ENCODE peak calls at places on chromosomes 1 and 21, in ten cellular contexts. S is H9; J is CD8-positive, alpha-beta memory T cell; N is mesendoderm; P is thyroid gland; Y is heart right ventricle; F is CD8-positive, alpha-beta T cell; D is PC-3; C is right lobe of liver; T is tibial artery. K is an unnamed sample.

GRCh38 chr1:20981903-20982695 is 194.6 kb downstream of the EIF4G3 start:
- DNase-seq in S (no peak), J (no peak), N (no peak), P (no peak), Y (no peak), F (no peak), D (peak; percentile 55), C (no peak), T (no peak), K (no peak)

GRCh38 chr1:18884419-18884717 is 18.0 kb downstream of the ALDH4A1 start:
- DNase-seq in S (no peak), J (no peak), N (no peak), P (no peak), Y (no peak), F (no peak), D (no peak), C (no peak), T (no peak), K (no peak)

GRCh38 chr1:116693759-116694482 is 26.4 kb upstream of the IGSF3 start:
- DNase-seq in S (no peak), J (no peak), N (no peak), P (no peak), Y (no peak), F (no peak), D (peak; percentile 92), C (no peak), T (peak; percentile 53), K (no peak)

GRCh38 chr1:35622510-35623171 is 18.7 kb downstream of the PSMB2 start:
- DNase-seq in S (no peak), J (no peak), N (no peak), P (no peak), Y (no peak), F (no peak), D (no peak), C (no peak), T (no peak), K (no peak)

GRCh38 chr1:230778916-230779590 is 31.9 kb downstream of the CAPN9 start:
- DNase-seq in S (no peak), J (no peak), N (peak; percentile 35), P (no peak), Y (no peak), F (no peak), D (peak; percentile 36), C (no peak), T (no peak), K (no peak)

GRCh38 chr1:64572222-64572900 is 102.4 kb downstream of the CACHD1 start:
- DNase-seq in S (peak; percentile 56), J (no peak), N (no peak), P (no peak), Y (no peak), F (no peak), D (no peak), C (no peak), T (no peak), K (no peak)

GRCh38 chr1:162649606-162650005 is 17.3 kb downstream of the DDR2 start:
- DNase-seq in S (no peak), J (no peak), N (no peak), P (no peak), Y (no peak), F (no peak), D (no peak), C (no peak), T (no peak), K (no peak)

GRCh38 chr1:36807262-36807661 is 227.1 kb downstream of the GRIK3 start:
- DNase-seq in S (no peak), J (no peak), N (no peak), P (peak; percentile 9), Y (peak; percentile 12), F (no peak), D (no peak), C (peak; percentile 46), T (no peak), K (no peak)

GRCh38 chr1:66168919-66169725 is 364.8 kb upstream of the SGIP1 start:
- DNase-seq in S (no peak), J (no peak), N (no peak), P (no peak), Y (no peak), F (peak; percentile 23), D (no peak), C (no peak), T (no peak), K (no peak)

GRCh38 chr1:33960496-33960895 is 96.6 kb downstream of the HMGB4 start:
- DNase-seq in S (no peak), J (no peak), N (no peak), P (no peak), Y (no peak), F (no peak), D (no peak), C (no peak), T (no peak), K (no peak)

GRCh38 chr1:41045740-41046139 is 24.2 kb upstream of the SLFNL1 start:
- DNase-seq in S (no peak), J (no peak), N (no peak), P (peak; percentile 14), Y (peak; percentile 51), F (no peak), D (peak; percentile 30), C (no peak), T (peak; percentile 87), K (peak; percentile 70)

GRCh38 chr21:15210235-15210678 is 145.5 kb upstream of the NRIP1 start:
- DNase-seq in S (peak; percentile 29), J (no peak), N (peak; percentile 26), P (peak; percentile 19), Y (no peak), F (no peak), D (peak; percentile 94), C (peak; percentile 95), T (peak; percentile 79), K (peak; percentile 44)

GRCh38 chr21:42281196-42281680 is 34.0 kb downstream of the TFF3 start:
- DNase-seq in S (no peak), J (no peak), N (no peak), P (no peak), Y (no peak), F (no peak), D (no peak), C (no peak), T (no peak), K (no peak)

DNA sequence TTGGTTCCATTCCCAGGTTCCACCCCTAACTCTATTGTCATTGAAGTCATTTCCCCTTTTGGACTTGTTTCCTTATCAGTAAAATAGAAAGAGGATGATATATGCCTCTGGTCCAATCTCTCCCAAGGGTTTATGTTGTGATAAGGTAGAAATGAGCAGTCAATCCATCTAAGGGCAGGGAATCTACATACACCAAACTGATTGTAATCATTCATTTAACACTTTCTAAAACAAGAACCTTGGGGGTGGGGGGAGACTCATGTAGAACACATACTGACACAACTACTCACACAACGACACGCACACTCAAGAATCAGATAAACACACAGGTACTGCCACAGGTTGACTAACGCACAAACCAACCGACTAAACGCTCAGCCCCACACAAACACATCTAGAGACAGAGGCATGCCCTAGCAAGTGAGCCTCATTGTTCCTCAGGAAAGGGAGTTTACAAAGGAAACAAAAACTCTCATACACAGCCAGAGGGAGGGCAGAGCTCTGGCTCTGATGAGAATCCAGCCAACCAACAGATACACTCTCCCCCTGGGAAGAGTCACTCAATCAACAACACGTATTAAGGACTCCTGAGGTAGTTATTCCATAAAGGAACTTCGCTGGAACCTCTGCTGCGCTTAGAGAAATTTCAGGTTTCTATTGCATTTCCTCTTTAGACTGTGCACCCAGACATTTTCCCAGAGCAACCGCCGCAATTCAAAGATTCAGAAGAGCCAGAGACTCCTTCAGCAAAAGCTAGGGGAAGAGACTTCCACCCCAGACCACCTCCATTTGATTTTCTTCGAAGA is 982 bp downstream of the F11R start:
- DNase-seq in S (no peak), J (no peak), N (peak; percentile 71), P (no peak), Y (peak; percentile 51), F (no peak), D (peak; percentile 64), C (no peak), T (no peak), K (no peak)
- H3K27ac ChIP-seq in S (peak overlapping the region; percentile 84), J (peak overlapping the region; percentile 66), N (peak overlapping the region; percentile 89), P (peak overlapping the region; percentile 91), Y (peak overlapping the region; percentile 90), F (no peak overlapping the region), D (peak overlapping the region; percentile 83), C (peak overlapping the region; percentile 97), T (peak overlapping the region; percentile 41), K (peak overlapping the region; percentile 95)

DNA sequence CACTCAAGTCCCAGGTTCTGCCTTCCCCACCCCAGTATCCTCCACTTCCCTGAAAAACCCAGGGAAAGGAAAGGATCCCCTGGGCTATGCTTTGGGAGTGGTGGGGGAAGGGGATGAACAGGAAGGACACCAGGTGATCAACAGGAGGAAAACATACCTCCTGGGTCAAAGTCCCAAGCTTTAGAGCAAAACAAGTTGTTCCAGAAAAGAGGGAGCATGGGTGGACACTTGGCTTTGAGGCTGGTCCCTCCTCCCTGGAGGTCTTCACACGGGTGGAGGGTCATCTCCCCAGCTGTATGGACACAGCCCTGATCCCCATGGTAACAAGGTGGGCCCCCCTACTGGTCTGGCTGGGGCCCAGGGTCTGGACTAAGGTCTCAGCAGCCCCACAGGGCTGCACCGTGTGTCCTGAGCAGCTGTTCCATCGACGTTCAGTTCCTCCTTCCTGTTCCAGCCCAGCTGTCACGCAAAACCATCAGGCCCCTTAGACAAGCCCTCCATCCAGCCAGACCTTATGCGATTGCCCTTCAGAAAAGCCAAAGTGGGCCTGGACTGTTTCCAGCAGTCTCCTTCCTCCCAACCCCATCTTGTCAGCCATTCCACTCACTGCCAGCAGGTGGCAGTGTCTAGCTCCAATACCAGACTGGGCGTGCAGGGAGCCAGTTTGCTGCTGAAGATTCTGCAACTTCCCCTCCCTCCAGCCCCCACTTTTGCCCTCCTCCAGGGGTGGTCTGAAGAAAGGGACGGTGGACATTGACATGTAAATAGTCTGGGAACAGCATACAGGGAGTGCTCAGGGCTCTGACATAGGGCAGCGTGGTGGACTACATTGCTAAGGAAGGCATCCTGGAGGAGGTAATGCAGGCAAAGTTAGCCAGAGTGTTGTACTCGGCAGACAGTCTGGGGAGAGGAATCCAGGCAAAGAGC is 2.9 kb upstream of the PDZK1IP1 start:
- DNase-seq in S (peak; percentile 95), J (peak; percentile 74), N (peak; percentile 87), P (peak; percentile 77), Y (peak; percentile 79), F (peak; percentile 55), D (peak; percentile 81), C (no peak), T (peak; percentile 82), K (peak; percentile 81)
- H3K4me1 ChIP-seq in S (peaks cover 7% of the 10 kb centered on the region), J (no peaks in the 10 kb centered on the region), N (peaks cover 3% of the 10 kb centered on the region), P (no peaks in the 10 kb centered on the region), Y (peaks cover 9% of the 10 kb centered on the region), F (no peaks in the 10 kb centered on the region), D (no peaks in the 10 kb centered on the region), C (no peaks in the 10 kb centered on the region), T (peaks cover 23% of the 10 kb centered on the region), K (no peaks in the 10 kb centered on the region)

DNA sequence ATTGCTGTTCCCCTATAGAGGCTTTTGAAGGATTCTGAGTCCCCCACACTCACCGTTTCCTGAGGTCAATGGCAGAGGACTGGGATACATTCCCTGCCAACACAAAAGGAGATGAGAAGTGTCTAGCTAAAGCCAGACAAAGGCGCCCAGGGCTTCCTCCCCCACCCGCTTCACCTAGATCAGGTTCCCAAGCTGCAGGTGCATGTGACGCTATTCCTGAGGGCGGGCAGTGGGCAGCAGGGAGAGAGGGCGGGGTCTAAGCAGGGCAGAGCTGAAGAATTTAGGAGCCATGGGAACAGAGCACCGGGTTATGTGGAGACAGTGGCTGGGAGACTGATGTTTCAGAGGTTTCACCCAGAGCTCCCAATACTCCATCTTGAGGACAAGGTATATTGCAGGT is 6.0 kb upstream of the ARHGEF2 start:
- DNase-seq in S (peak; percentile 94), J (no peak), N (peak; percentile 75), P (no peak), Y (no peak), F (no peak), D (no peak), C (no peak), T (no peak), K (no peak)
- H3K27ac ChIP-seq in S (no peak overlapping the region), J (no peak overlapping the region), N (no peak overlapping the region), P (no peak overlapping the region), Y (peak overlapping the region; percentile 95), F (no peak overlapping the region), D (no peak overlapping the region), C (no peak overlapping the region), T (peak overlapping the region; percentile 99), K (peak overlapping the region; percentile 73)

GRCh38 chr1:11784256-11784992 is 21.3 kb downstream of the MTHFR start:
- DNase-seq in S (no peak), J (no peak), N (no peak), P (no peak), Y (no peak), F (no peak), D (no peak), C (no peak), T (no peak), K (no peak)
- H3K4me1 ChIP-seq in S (peaks cover 6% of the 10 kb centered on the region), J (peaks cover 19% of the 10 kb centered on the region), N (peaks cover 13% of the 10 kb centered on the region), P (peaks cover 43% of the 10 kb centered on the region), Y (peaks cover 49% of the 10 kb centered on the region), F (peaks cover 12% of the 10 kb centered on the region), D (peaks cover 10% of the 10 kb centered on the region), C (no peaks in the 10 kb centered on the region), T (peaks cover 40% of the 10 kb centered on the region), K (no peaks in the 10 kb centered on the region)